ENCODE peak calls at places on chromosomes 4 and X, in nine cellular contexts. V is tibial nerve, R is fibroblast of pulmonary artery, Y is mucosa of descending colon, Q is A549, U is heart right ventricle, E is testis, L is NB4, T is gastrocnemius medialis. S is an unnamed sample.

GRCh38 chr4:187929024-187929423 is 66.5 kb upstream of the ZFP42 start:
- DNase-seq in V (no peak), R (no peak), Y (no peak), Q (no peak), U (no peak), E (no peak), L (peak; percentile 12), T (no peak), S (no peak)

GRCh38 chr4:121791481-121791880 is 9.6 kb upstream of the EXOSC9 start:
- DNase-seq in V (no peak), R (peak; percentile 39), Y (no peak), Q (no peak), U (no peak), E (no peak), L (no peak), T (no peak), S (peak; percentile 79)

GRCh38 chr4:168097161-168097560 is 4.8 kb downstream of the ANXA10 start:
- DNase-seq in V (no peak), R (no peak), Y (no peak), Q (no peak), U (no peak), E (no peak), L (no peak), T (no peak), S (no peak)

GRCh38 chrX:118347131-118347530 is 1.2 kb downstream of the WDR44 start:
- DNase-seq in V (no peak), R (peak; percentile 59), Y (no peak), Q (no peak), U (no peak), E (no peak), L (peak; percentile 45), T (no peak), S (peak; percentile 53)

GRCh38 chr4:10093801-10094552 is 22.6 kb downstream of the WDR1 start:
- DNase-seq in V (no peak), R (peak; percentile 97), Y (peak; percentile 41), Q (no peak), U (no peak), E (no peak), L (no peak), T (no peak), S (peak; percentile 96)

GRCh38 chr4:8645753-8646124 is 53.2 kb downstream of the CPZ start:
- DNase-seq in V (no peak), R (no peak), Y (no peak), Q (no peak), U (no peak), E (no peak), L (no peak), T (no peak), S (no peak)

GRCh38 chr4:161554372-161554990 is 609.3 kb downstream of the FSTL5 start:
- DNase-seq in V (no peak), R (peak; percentile 31), Y (no peak), Q (no peak), U (no peak), E (no peak), L (no peak), T (no peak), S (peak; percentile 71)

GRCh38 chrX:34631826-34632225 is 25.3 kb downstream of the TMEM47 start:
- DNase-seq in V (no peak), R (peak; percentile 69), Y (no peak), Q (no peak), U (no peak), E (no peak), L (no peak), T (no peak), S (no peak)

GRCh38 chrX:95058815-95059214 is 1384.8 kb downstream of the FAM133A start:
- DNase-seq in V (no peak), R (peak; percentile 66), Y (no peak), Q (no peak), U (no peak), E (no peak), L (no peak), T (no peak), S (no peak)

GRCh38 chrX:104482757-104483156 is 83.2 kb upstream of the IL1RAPL2 start:
- DNase-seq in V (no peak), R (peak; percentile 0), Y (no peak), Q (no peak), U (no peak), E (no peak), L (peak; percentile 4), T (no peak), S (no peak)

GRCh38 chrX:72526534-72527508 is 45.8 kb downstream of the HDAC8 start:
- DNase-seq in V (no peak), R (peak; percentile 51), Y (no peak), Q (no peak), U (no peak), E (no peak), L (peak; percentile 87), T (no peak), S (peak; percentile 12)

GRCh38 chr4:38815879-38816782 is 11.5 kb upstream of the TLR1 start:
- DNase-seq in V (no peak), R (no peak), Y (no peak), Q (no peak), U (no peak), E (no peak), L (peak; percentile 78), T (no peak), S (no peak)

GRCh38 chrX:47166126-47166525 is 21.1 kb downstream of the RBM10 start:
- DNase-seq in V (no peak), R (peak; percentile 46), Y (no peak), Q (no peak), U (no peak), E (no peak), L (no peak), T (no peak), S (no peak)

GRCh38 chr4:41709844-41710481 is 38.6 kb downstream of the PHOX2B start:
- DNase-seq in V (no peak), R (peak; percentile 29), Y (no peak), Q (peak; percentile 38), U (no peak), E (no peak), L (peak; percentile 37), T (no peak), S (peak; percentile 36)

GRCh38 chr4:11904117-11904535 is 475.4 kb upstream of the HS3ST1 start:
- DNase-seq in V (peak; percentile 9), R (peak; percentile 96), Y (peak; percentile 55), Q (no peak), U (peak; percentile 60), E (peak; percentile 54), L (no peak), T (no peak), S (no peak)

DNA sequence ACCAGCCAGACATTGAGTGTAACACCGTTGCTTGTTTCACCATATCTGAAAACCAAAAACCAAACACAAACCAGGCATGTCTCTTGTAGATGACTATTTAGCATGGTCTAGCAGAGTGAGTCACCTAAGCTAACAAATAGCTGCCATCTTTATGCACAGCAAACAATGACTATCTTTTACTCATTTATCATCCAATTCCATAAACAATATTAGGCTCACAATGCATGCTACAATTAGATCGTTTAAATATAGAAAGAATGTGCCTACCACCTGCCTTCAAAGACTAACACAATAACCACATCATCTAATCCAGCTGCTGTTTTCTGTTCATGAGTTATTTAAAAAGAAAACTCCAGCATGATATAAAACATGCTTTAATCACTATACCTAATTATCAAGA is 495.4 kb downstream of the PCDH19 start:
- DNase-seq in V (no peak), R (no peak), Y (no peak), Q (no peak), U (no peak), E (no peak), L (no peak), T (no peak), S (no peak)
- H3K4me3 ChIP-seq in V (no peak overlapping the region), R (no peak overlapping the region), Y (no peak overlapping the region), Q (no peak overlapping the region), U (no peak overlapping the region), E (no peak overlapping the region), L (no peak overlapping the region), T (no peak overlapping the region), S (no peak overlapping the region)

GRCh38 chr4:2402053-2402452 is 16.4 kb downstream of the ZFYVE28 start:
- DNase-seq in V (no peak), R (peak; percentile 55), Y (peak; percentile 86), Q (no peak), U (peak; percentile 65), E (peak; percentile 96), L (no peak), T (peak; percentile 67), S (no peak)
- H3K4me3 ChIP-seq in V (no peak overlapping the region), R (peak overlapping the region; percentile 37), Y (no peak overlapping the region), Q (no peak overlapping the region), U (peak overlapping the region; percentile 16), E (no peak overlapping the region), L (no peak overlapping the region), T (peak overlapping the region; percentile 27), S (peak overlapping the region; percentile 37)

GRCh38 chr4:145732895-145733880 is 53.2 kb downstream of the C4orf51 start:
- DNase-seq in V (peak; percentile 81), R (peak; percentile 95), Y (peak; percentile 93), Q (peak; percentile 57), U (peak; percentile 97), E (peak; percentile 96), L (peak; percentile 75), T (peak; percentile 93), S (peak; percentile 92)

GRCh38 chr4:145734051-145734450 is 54.1 kb downstream of the C4orf51 start:
- DNase-seq in V (no peak), R (peak; percentile 17), Y (no peak), Q (no peak), U (no peak), E (no peak), L (no peak), T (no peak), S (peak; percentile 13)

GRCh38 chr4:145732416-145732815 is 52.5 kb downstream of the C4orf51 start:
- DNase-seq in V (no peak), R (no peak), Y (no peak), Q (no peak), U (no peak), E (no peak), L (no peak), T (no peak), S (no peak)

GRCh38 chr4:145731026-145731425 is 51.1 kb downstream of the C4orf51 start:
- DNase-seq in V (no peak), R (peak; percentile 31), Y (no peak), Q (peak; percentile 61), U (no peak), E (no peak), L (no peak), T (no peak), S (no peak)

GRCh38 chr4:145732001-145732400 is 52.1 kb downstream of the C4orf51 start:
- DNase-seq in V (no peak), R (no peak), Y (no peak), Q (no peak), U (no peak), E (no peak), L (no peak), T (no peak), S (no peak)
- H3K4me3 ChIP-seq in V (no peak overlapping the region), R (no peak overlapping the region), Y (no peak overlapping the region), Q (peak overlapping the region; percentile 56), U (peak overlapping the region; percentile 56), E (peak overlapping the region; percentile 78), L (no peak overlapping the region), T (no peak overlapping the region), S (no peak overlapping the region)

GRCh38 chr4:184344435-184344834 is 126.8 kb upstream of the ENPP6 start:
- DNase-seq in V (no peak), R (no peak), Y (no peak), Q (no peak), U (no peak), E (no peak), L (peak; percentile 14), T (no peak), S (no peak)
- H3K4me3 ChIP-seq in V (no peak overlapping the region), R (no peak overlapping the region), Y (no peak overlapping the region), Q (no peak overlapping the region), U (no peak overlapping the region), E (no peak overlapping the region), L (no peak overlapping the region), T (no peak overlapping the region), S (no peak overlapping the region)

S was measured in brain microvascular endothelial cell.